ENCODE peak calls at places on chromosomes 3 and 15, in four cellular contexts. S, C, J and V are unnamed samples.

GRCh38 chr15:34239151-34239761 is 14.4 kb downstream of the EMC4 start:
- DNase-seq in S (no peak), C (peak; percentile 6), J (no peak), V (no peak)

GRCh38 chr3:105496343-105496742 is 129.6 kb downstream of the ALCAM start:
- DNase-seq in S (no peak), C (no peak), J (no peak), V (no peak)

GRCh38 chr3:98994128-98994762 is 92.8 kb upstream of the DCBLD2 start:
- DNase-seq in S (no peak), C (peak; percentile 34), J (peak; percentile 7), V (peak; percentile 17)

GRCh38 chr15:71807691-71808091 is 2.7 kb upstream of the NR2E3 start:
- DNase-seq in S (no peak), C (no peak), J (no peak), V (no peak)

GRCh38 chr15:64532921-64533320 is 72.5 kb downstream of the ZNF609 start:
- DNase-seq in S (no peak), C (no peak), J (no peak), V (no peak)

GRCh38 chr15:90362936-90363212 is 10.8 kb downstream of the ZNF774 start:
- DNase-seq in S (no peak), C (no peak), J (peak; percentile 25), V (no peak)

GRCh38 chr3:12977117-12977808 is 96.0 kb downstream of the IQSEC1 start:
- DNase-seq in S (no peak), C (peak; percentile 30), J (no peak), V (no peak)

GRCh38 chr3:181720281-181720680 is 8.6 kb downstream of the SOX2 start:
- DNase-seq in S (no peak), C (no peak), J (peak; percentile 64), V (no peak)

GRCh38 chr15:86773766-86774165 is 694.1 kb downstream of the AGBL1 start:
- DNase-seq in S (no peak), C (no peak), J (no peak), V (no peak)

GRCh38 chr15:70376929-70377691 is 279.4 kb upstream of the TLE3 start:
- DNase-seq in S (no peak), C (no peak), J (peak; percentile 25), V (peak; percentile 38)

GRCh38 chr15:33311312-33311971 is 675 bp downstream of the RYR3 start:
- DNase-seq in S (peak; percentile 63), C (no peak), J (no peak), V (no peak)

GRCh38 chr15:58666957-58667356 is 82.5 kb downstream of the ADAM10 start:
- DNase-seq in S (no peak), C (no peak), J (no peak), V (no peak)

GRCh38 chr3:112633757-112634156 is 7.2 kb downstream of the CCDC80 start:
- DNase-seq in S (no peak), C (no peak), J (no peak), V (no peak)

GRCh38 chr3:125163739-125164601 is 48.6 kb downstream of the SLC12A8 start:
- DNase-seq in S (peak; percentile 69), C (peak; percentile 31), J (peak; percentile 41), V (no peak)

GRCh38 chr3:154240235-154240634 is 84.1 kb downstream of the DHX36 start:
- DNase-seq in S (no peak), C (no peak), J (no peak), V (no peak)

GRCh38 chr15:63583027-63583426 is 14.2 kb upstream of the FBXL22 start:
- DNase-seq in S (no peak), C (no peak), J (no peak), V (no peak)

GRCh38 chr3:153289334-153289808 is 127.3 kb downstream of the RAP2B start:
- DNase-seq in S (no peak), C (no peak), J (peak; percentile 69), V (no peak)

GRCh38 chr15:100169615-100170279 is 172.0 kb downstream of the ADAMTS17 start:
- DNase-seq in S (no peak), C (no peak), J (no peak), V (no peak)

GRCh38 chr15:100171411-100171810 is 170.4 kb downstream of the ADAMTS17 start:
- DNase-seq in S (no peak), C (no peak), J (no peak), V (no peak)

GRCh38 chr15:100170280-100170654 is 171.5 kb downstream of the ADAMTS17 start:
- DNase-seq in S (no peak), C (no peak), J (no peak), V (no peak)

GRCh38 chr15:100172356-100173024 is 169.3 kb downstream of the ADAMTS17 start:
- DNase-seq in S (no peak), C (no peak), J (no peak), V (no peak)

DNA sequence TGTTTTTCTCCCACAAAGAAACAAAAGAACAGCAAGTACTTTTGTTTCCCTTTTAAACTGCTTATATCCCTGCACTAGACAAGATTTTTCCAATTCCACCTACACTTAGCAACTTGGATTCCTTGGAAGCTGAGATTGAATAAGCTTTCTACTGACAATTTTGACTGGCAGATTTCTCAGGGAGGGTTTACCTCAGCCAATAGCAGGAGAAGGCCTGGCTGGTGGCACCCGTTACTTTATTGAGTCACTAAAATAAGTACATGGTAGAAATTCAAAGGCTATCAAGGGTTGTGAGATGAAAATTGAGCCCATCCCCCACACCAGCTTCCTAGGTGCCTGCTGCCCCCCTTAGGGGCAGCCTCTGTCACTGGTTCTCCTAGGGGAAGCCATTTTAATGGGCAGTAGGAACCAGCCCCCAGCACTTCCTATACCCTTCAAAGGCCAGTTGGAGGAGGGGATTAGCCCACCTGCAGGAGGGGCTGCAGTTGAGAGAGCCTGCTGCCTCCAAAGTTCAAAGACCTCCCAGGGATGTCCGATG is 171.0 kb downstream of the ADAMTS17 start:
- DNase-seq in S (no peak), C (no peak), J (no peak), V (no peak)
- TF ChIP-seq ELF4 in S (no peak), C (no peak), J (no peak), V (no peak)

GRCh38 chr3:120572027-120572426 is 24.1 kb upstream of the NDUFB4 start:
- DNase-seq in S (no peak), C (no peak), J (peak; percentile 9), V (no peak)
- TF ChIP-seq ELF4 in S (no peak), C (no peak), J (no peak), V (no peak)

GRCh38 chr3:176939022-176939817 is 258.1 kb downstream of the TBL1XR1 start:
- DNase-seq in S (peak; percentile 25), C (peak; percentile 67), J (peak; percentile 57), V (peak; percentile 68)
- TF ChIP-seq ELF4 in S (no peak), C (no peak), J (no peak), V (no peak)

GRCh38 chr3:150165396-150166094 is 194.8 kb upstream of the PFN2 start:
- DNase-seq in S (no peak), C (no peak), J (no peak), V (no peak)

GRCh38 chr3:150172356-150172755 is 201.7 kb upstream of the PFN2 start:
- DNase-seq in S (no peak), C (no peak), J (no peak), V (no peak)

GRCh38 chr3:150170843-150171513 is 200.3 kb upstream of the PFN2 start:
- DNase-seq in S (no peak), C (no peak), J (no peak), V (no peak)

GRCh38 chr3:150168694-150169093 is 198.0 kb upstream of the PFN2 start:
- DNase-seq in S (no peak), C (no peak), J (peak; percentile 36), V (no peak)

GRCh38 chr3:150169279-150169970 is 198.7 kb upstream of the PFN2 start:
- DNase-seq in S (no peak), C (no peak), J (no peak), V (no peak)
- TF ChIP-seq ELF4 in S (no peak), C (no peak), J (no peak), V (no peak)

DNA sequence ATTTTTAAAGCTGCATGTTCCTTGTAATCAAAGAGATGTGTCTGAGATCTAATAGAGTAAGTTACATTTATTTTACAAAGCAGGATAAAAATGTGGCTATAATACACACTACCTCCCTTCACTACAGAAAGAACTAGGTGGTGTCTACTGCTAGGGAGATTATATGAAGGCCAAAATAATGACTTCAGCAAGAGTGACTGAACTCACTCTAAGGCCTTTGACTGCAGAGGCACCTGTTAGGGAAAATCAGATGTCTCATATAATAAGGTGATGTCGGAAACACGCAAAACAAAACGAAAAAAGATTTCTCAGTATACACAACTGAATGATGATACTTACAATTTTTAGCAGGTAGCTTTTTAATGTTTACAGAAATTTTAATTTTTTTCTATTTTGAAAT is 19.1 kb downstream of the B3GNT5 start:
- DNase-seq in S (no peak), C (no peak), J (no peak), V (no peak)
- TF ChIP-seq ELF4 in S (no peak), C (no peak), J (no peak), V (no peak)

DNA sequence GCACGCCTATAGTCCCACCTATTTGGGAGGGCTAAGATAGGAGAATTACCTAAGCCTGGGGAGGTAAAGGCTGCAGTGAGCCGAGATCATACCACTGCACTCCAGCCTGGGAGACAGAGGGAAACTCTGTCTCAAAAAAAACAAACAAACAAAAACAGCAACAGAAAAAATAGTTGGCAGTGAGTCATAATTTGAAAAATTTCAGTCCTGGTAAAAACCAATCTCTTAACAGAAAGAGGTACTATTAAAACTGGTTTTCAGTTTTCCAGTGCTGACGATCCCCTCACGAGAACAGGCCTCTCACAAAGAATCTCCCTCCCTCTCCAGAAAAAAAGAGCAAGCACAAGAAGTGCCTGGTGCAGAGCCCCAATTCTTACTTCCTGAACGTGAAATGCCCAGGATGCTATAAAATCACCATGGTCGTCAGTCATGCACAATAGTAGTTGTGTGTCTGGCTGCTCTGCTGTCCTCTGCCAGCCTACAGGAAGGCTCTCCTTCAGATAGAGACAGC is 22.8 kb upstream of the MAP4 start:
- DNase-seq in S (no peak), C (peak; percentile 30), J (no peak), V (no peak)
- TF ChIP-seq ELF4 in S (no peak), C (no peak), J (no peak), V (no peak)

GRCh38 chr15:43776718-43777292 is at the start of gene ELL3:
- DNase-seq in S (peak; percentile 68), C (peak; percentile 56), J (peak; percentile 44), V (no peak)

GRCh38 chr15:43775411-43775965 is 1.3 kb downstream of the ELL3 start:
- DNase-seq in S (peak; percentile 48), C (peak; percentile 79), J (no peak), V (no peak)

GRCh38 chr15:43777293-43777819 is 590 bp upstream of the ELL3 start:
- DNase-seq in S (peak; percentile 82), C (peak; percentile 58), J (peak; percentile 31), V (peak; percentile 55)

GRCh38 chr15:43774062-43774461 is 2.7 kb downstream of the ELL3 start:
- DNase-seq in S (no peak), C (no peak), J (no peak), V (no peak)

DNA sequence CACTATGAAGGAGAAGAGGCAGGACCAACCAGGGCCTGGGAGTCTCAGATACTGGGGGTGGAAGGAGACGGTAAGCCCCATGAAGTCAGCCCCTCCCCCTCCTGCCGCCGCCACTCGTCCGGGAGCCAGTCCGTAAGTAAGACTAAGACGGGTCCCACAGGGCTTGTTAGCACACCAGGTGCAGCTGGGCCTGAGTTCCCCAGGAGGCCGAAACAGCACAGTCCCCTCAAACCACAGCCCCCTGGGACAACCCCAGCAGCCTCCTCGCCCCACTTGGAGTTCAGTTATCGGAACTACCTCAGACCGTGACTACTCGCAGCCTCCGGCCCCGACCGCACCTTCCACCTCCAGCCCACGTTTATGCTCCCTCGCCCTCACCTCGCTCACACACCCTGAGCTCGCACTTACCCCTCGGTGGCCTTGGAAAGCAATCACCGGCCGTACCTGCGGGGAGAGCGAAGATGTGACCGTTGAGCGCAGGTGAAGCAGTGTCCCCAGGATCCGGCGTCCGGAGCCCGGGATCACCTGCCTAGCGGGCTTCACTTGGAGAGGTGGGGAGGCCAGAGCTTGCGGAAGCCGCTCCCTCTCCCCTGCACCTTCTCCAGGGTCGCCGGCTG is 557 bp downstream of the ELL3 start:
- DNase-seq in S (peak; percentile 58), C (no peak), J (no peak), V (no peak)
- TF ChIP-seq ELF4 in S (no peak), C (peak; percentile 2), J (no peak), V (no peak)